ENCODE peak calls at places on chromosome 7, in four cellular contexts. F is GM12878, D is HepG2, L is K562. J is an unnamed sample.

GRCh38 chr7:730501-731439 is 3.7 kb upstream of the PRKAR1B start:
- DNase-seq in D (no peak), L (no peak), F (no peak), J (no peak)

GRCh38 chr7:98372993-98373392 is 27.9 kb downstream of the BAIAP2L1 start:
- DNase-seq in D (no peak), F (no peak), L (no peak), J (no peak)

GRCh38 chr7:74010407-74010806 is 17.6 kb upstream of the ELN start:
- DNase-seq in D (no peak), L (no peak), F (no peak), J (no peak)

GRCh38 chr7:98463837-98464557 is 63.1 kb upstream of the BAIAP2L1 start:
- DNase-seq in L (no peak), D (no peak), F (no peak), J (no peak)

GRCh38 chr7:126803060-126803665 is 449.6 kb downstream of the GRM8 start:
- DNase-seq in L (peak), D (peak), F (peak), J (peak)

GRCh38 chr7:143120696-143121405 is 11.0 kb upstream of the PIP start:
- DNase-seq in D (no peak), L (no peak), F (no peak), J (no peak)

GRCh38 chr7:42400373-42400772 is 163.4 kb upstream of the GLI3 start:
- DNase-seq in D (no peak), L (no peak), F (no peak), J (no peak)

GRCh38 chr7:78499966-78500365 is 701.4 kb downstream of the PHTF2 start:
- DNase-seq in D (no peak), L (no peak), F (no peak), J (no peak)

GRCh38 chr7:12923971-12924370 is 236.5 kb downstream of the ARL4A start:
- DNase-seq in F (no peak), L (no peak), D (no peak), J (no peak)

GRCh38 chr7:87202208-87202607 is 17.3 kb downstream of the TMEM243 start:
- DNase-seq in F (no peak), L (no peak), D (peak), J (no peak)

GRCh38 chr7:78178319-78178718 is 379.7 kb downstream of the PHTF2 start:
- DNase-seq in L (no peak), D (no peak), F (no peak), J (no peak)

DNA sequence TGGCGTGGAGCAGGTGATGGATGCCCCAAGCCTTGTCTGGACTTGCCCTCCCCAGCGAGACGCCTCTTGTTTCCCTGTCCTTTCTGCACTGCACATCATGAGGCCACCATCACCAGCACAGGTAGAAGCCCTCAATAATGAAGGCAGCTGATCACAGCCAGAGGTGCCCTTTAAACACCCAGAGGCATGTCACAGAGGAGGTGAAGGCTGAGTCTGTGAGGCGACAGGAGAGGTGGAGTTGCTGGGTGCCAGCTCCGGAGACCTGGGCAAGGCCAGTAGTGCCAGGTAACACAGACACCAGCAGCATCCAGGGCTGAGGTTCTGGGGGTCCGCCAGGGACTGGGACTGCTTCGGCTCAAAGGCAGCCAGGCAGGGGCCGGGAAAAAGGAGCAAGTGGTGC is 99.0 kb downstream of the HTR5A start:
- DNase-seq in L (no peak), F (no peak), D (no peak), J (no peak)
- TF ChIP-seq SP1 in L (no peak), F (no peak), D (no peak), J (no peak)

GRCh38 chr7:22339725-22340390 is 17.1 kb downstream of the RAPGEF5 start:
- DNase-seq in D (no peak), L (no peak), F (no peak), J (no peak)
- TF ChIP-seq BHLHE40 in D (no peak), L (no peak), F (no peak), J (no peak)

GRCh38 chr7:30594055-30594539 is 581 bp upstream of the GARS1 start:
- DNase-seq in F (peak), L (peak), D (peak), J (peak)
- TF ChIP-seq SP1 in F (no peak), L (no peak), D (no peak), J (no peak)

GRCh38 chr7:159061209-159061608 is 83.5 kb downstream of the VIPR2 start:
- DNase-seq in D (no peak), F (no peak), L (no peak), J (no peak)

GRCh38 chr7:159062596-159062995 is 82.1 kb downstream of the VIPR2 start:
- DNase-seq in L (peak), D (no peak), F (no peak), J (no peak)

GRCh38 chr7:159063046-159063840 is 81.4 kb downstream of the VIPR2 start:
- DNase-seq in D (no peak), L (no peak), F (no peak), J (no peak)

GRCh38 chr7:159060440-159060839 is 84.2 kb downstream of the VIPR2 start:
- DNase-seq in F (no peak), D (no peak), L (no peak), J (no peak)

DNA sequence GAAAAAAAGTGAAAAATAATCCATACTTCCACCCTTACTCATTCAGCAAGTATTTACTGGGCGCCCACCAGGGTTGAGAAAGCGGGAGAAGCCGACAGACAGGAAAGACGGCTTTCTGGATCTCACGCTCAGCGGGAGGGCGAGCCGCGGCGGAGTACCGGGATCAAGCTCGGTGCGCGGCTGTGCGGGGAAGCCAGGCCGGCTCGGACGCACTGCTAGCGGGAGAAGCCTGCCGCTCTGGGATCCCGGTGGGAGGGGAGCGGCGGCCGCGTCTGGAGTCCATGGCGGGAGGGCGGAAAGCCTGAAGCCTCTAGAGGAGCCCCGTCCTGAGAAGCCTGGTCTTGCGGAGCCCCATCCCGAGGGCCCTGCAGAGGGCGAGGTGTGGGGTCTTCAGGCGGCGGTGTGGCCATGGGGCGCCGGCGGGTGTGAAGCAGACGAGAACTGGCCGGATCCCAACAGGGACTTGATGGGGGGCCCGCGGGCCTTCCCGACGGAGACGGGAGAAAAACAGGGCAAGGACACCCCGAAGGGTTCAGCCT is 82.9 kb downstream of the VIPR2 start:
- DNase-seq in L (no peak), D (no peak), F (no peak), J (no peak)
- TF ChIP-seq BHLHE40 in L (no peak), D (no peak), F (no peak), J (no peak)

DNA sequence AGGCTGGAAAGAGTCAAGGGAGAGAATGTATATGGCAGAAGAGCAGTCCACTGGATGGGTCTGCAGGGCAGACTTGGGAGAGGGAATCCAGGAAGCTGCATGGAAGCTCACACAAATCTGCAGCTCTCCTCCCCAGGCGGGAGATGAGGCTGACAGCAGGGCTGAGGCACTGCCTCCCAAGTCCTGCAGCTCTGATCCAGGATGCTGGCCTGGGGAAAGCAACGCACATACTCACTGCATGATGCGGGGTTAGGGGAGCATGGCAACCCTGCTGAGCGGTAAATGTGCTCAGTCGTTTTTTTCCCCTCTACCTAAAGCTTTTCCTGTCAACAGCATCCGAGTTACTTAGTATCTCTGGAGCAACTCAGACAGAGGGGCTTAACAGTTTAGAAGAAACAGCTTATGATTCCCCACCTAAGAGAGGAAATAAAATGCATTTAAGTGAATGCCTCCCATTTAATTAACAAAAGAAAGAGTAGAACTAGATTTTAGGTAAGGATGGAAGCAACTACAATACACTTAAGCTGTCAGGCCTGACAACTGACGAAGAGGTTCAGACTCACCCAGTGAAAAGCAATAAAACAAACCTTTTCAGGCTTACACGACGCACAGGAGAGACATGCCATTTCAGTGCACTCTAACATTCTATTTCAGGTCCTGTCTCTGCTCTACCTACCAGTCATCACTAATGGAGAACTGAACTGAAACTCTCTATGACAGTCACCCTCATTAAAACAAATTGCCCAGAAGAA is 37.0 kb downstream of the CHCHD3 start:
- DNase-seq in D (no peak), F (no peak), L (no peak), J (no peak)
- TF ChIP-seq SP1 in D (no peak), F (no peak), L (no peak), J (no peak)

GRCh38 chr7:102115931-102116330 is 170.7 kb upstream of the SH2B2 start:
- DNase-seq in F (no peak), L (no peak), D (no peak), J (no peak)

GRCh38 chr7:102115181-102115580 is 171.5 kb upstream of the SH2B2 start:
- DNase-seq in F (no peak), L (no peak), D (no peak), J (no peak)

GRCh38 chr7:102107474-102108104 is 179.1 kb upstream of the SH2B2 start:
- DNase-seq in D (no peak), F (no peak), L (no peak), J (no peak)

GRCh38 chr7:102111063-102111757 is 175.5 kb upstream of the SH2B2 start:
- DNase-seq in F (no peak), L (no peak), D (no peak), J (no peak)

GRCh38 chr7:102111758-102112119 is 174.9 kb upstream of the SH2B2 start:
- DNase-seq in F (no peak), L (no peak), D (no peak), J (no peak)
- TF ChIP-seq BHLHE40 in F (no peak), L (no peak), D (no peak), J (no peak)